ENCODE peak calls at places on chromosomes 5 and 9, in seven cellular contexts. X is heart left ventricle; A is neural progenitor cell; Z is H9; F is A549; T is left ventricle myocardium inferior; G is CD8-positive, alpha-beta memory T cell. H is an unnamed sample.

GRCh38 chr5:87705876-87706275 is 293.1 kb upstream of the CCNH start:
- DNase-seq in X (no peak), A (no peak), Z (no peak), F (no peak), T (no peak), G (no peak), H (no peak)

GRCh38 chr9:134276463-134277245 is 49.6 kb upstream of the RXRA start:
- DNase-seq in X (no peak), A (peak; percentile 33), Z (no peak), F (no peak), T (no peak), G (no peak), H (no peak)

GRCh38 chr9:124355032-124355940 is 60.0 kb downstream of the PSMB7 start:
- DNase-seq in X (no peak), A (no peak), Z (no peak), F (no peak), T (no peak), G (no peak), H (no peak)

GRCh38 chr9:138123086-138123485 is 245.5 kb downstream of the CACNA1B start:
- DNase-seq in X (no peak), A (no peak), Z (no peak), F (no peak), T (no peak), G (no peak), H (no peak)

GRCh38 chr5:179885491-179886090 is 22.1 kb downstream of the TBC1D9B start:
- DNase-seq in X (peak; percentile 13), A (no peak), Z (no peak), F (no peak), T (no peak), G (no peak), H (no peak)

GRCh38 chr5:180470966-180471582 is 23.1 kb upstream of the CNOT6 start:
- DNase-seq in X (peak; percentile 46), A (peak; percentile 78), Z (peak; percentile 74), F (peak; percentile 70), T (peak; percentile 32), G (peak; percentile 76), H (no peak)

GRCh38 chr5:1104327-1105006 is 7.4 kb downstream of the SLC12A7 start:
- DNase-seq in X (no peak), A (no peak), Z (no peak), F (no peak), T (no peak), G (no peak), H (no peak)

GRCh38 chr5:31382051-31382878 is 149.6 kb downstream of the DROSHA start:
- DNase-seq in X (no peak), A (peak; percentile 68), Z (no peak), F (no peak), T (no peak), G (no peak), H (no peak)

GRCh38 chr5:68529581-68529980 is 314.0 kb downstream of the PIK3R1 start:
- DNase-seq in X (no peak), A (no peak), Z (no peak), F (no peak), T (no peak), G (no peak), H (no peak)

GRCh38 chr9:97809666-97810344 is 43.2 kb upstream of the FOXE1 start:
- DNase-seq in X (no peak), A (peak; percentile 46), Z (peak; percentile 51), F (no peak), T (no peak), G (no peak), H (no peak)

GRCh38 chr9:137460363-137461315 is 1.5 kb upstream of the NSMF start:
- DNase-seq in X (peak; percentile 32), A (no peak), Z (peak; percentile 28), F (no peak), T (no peak), G (peak; percentile 51), H (no peak)

GRCh38 chr5:34944044-34944443 is 14.7 kb downstream of the DNAJC21 start:
- DNase-seq in X (no peak), A (no peak), Z (no peak), F (no peak), T (no peak), G (no peak), H (no peak)

GRCh38 chr9:77523891-77524290 is 124.2 kb downstream of the GNA14 start:
- DNase-seq in X (no peak), A (no peak), Z (no peak), F (peak; percentile 36), T (no peak), G (no peak), H (no peak)

GRCh38 chr5:118723021-118723338 is 265.4 kb downstream of the DTWD2 start:
- DNase-seq in X (no peak), A (no peak), Z (no peak), F (no peak), T (no peak), G (no peak), H (no peak)

GRCh38 chr9:88645869-88646204 is 110.9 kb downstream of the NXNL2 start:
- DNase-seq in X (no peak), A (no peak), Z (no peak), F (no peak), T (no peak), G (no peak), H (no peak)

GRCh38 chr9:4855861-4856260 is 63.1 kb downstream of the RCL1 start:
- DNase-seq in X (no peak), A (no peak), Z (no peak), F (no peak), T (no peak), G (no peak), H (no peak)

GRCh38 chr9:136960212-136960937 is 8.3 kb downstream of the LCN12 start:
- DNase-seq in X (no peak), A (no peak), Z (no peak), F (no peak), T (no peak), G (peak; percentile 73), H (no peak)

GRCh38 chr5:124580925-124581821 is 165.3 kb downstream of the ZNF608 start:
- DNase-seq in X (no peak), A (peak; percentile 91), Z (peak; percentile 96), F (no peak), T (no peak), G (no peak), H (no peak)

GRCh38 chr5:44911501-44911900 is 102.8 kb downstream of the MRPS30 start:
- DNase-seq in X (no peak), A (peak; percentile 39), Z (peak; percentile 38), F (no peak), T (no peak), G (no peak), H (no peak)

GRCh38 chr5:91384671-91385430 is 1.7 kb upstream of the ARRDC3 start:
- DNase-seq in X (no peak), A (peak; percentile 88), Z (no peak), F (peak; percentile 92), T (no peak), G (peak; percentile 62), H (peak; percentile 56)

GRCh38 chr9:92360083-92360482 is 34.3 kb downstream of the CENPP start:
- DNase-seq in X (no peak), A (no peak), Z (no peak), F (no peak), T (no peak), G (no peak), H (no peak)

GRCh38 chr5:169960659-169961058 is 19.6 kb downstream of the INSYN2B start:
- DNase-seq in X (no peak), A (no peak), Z (no peak), F (no peak), T (no peak), G (no peak), H (no peak)

GRCh38 chr9:131732061-131732526 is 7.8 kb downstream of the RAPGEF1 start:
- DNase-seq in X (no peak), A (no peak), Z (no peak), F (no peak), T (no peak), G (no peak), H (peak; percentile 75)
- H3K27ac ChIP-seq in X (peak overlapping the region; percentile 22), A (no peak overlapping the region), Z (no peak overlapping the region), F (no peak overlapping the region), T (peak overlapping the region; percentile 94), G (peak overlapping the region; percentile 46), H (peak overlapping the region; percentile 79)

DNA sequence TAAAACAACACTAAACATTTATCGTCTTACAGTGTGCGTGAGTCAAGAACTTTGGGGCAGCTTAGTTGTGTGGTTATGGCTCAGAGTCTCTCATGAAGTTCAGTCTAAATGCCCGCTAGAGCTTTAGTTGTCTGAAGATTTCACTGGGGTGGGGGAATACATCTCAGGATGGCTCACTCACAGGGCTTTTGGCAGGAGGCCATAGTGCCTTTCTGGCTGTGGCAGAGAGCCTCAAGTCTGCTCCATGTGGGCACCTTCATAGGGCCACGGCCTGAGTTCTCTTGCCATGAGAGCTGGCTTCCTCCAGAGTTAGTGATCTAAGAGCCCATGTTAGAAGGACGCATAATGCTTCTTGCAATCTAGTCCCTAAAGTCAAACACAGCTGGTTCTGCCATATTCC is 258.8 kb upstream of the NUDT12 start:
- DNase-seq in X (no peak), A (no peak), Z (no peak), F (no peak), T (no peak), G (no peak), H (no peak)
- H3K27ac ChIP-seq in X (no peak overlapping the region), A (no peak overlapping the region), Z (no peak overlapping the region), F (no peak overlapping the region), T (no peak overlapping the region), G (no peak overlapping the region), H (no peak overlapping the region)

DNA sequence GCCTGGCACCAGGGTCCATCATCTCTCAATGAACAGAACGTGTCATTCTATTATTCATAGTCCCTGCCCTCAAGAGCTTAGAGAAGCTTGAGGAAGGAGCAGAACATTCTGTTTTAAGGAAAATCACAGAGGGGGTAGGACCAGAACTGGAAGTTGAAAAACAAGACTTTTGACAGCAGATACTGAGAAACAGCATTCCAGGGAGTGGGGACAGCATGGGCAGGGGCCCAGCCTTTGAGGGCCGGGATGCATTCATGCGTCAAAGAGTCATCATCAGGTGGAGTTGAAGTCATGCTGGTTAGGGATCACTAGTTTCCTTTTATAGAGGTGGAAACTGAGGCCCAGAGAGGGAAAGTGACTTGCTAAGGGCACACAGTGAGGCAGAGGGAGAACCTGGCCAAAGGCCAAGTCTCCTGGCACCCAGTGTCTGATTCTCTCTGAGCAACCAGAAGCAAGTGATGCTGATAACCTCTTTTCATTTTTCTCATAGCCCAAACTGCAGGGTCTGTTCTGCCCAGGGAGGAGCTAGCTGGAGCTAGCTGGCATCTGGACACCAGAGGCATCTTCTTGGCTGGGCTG is 41.5 kb upstream of the STXBP1 start:
- DNase-seq in X (no peak), A (no peak), Z (no peak), F (no peak), T (no peak), G (no peak), H (no peak)
- H3K27ac ChIP-seq in X (peak overlapping the region; percentile 87), A (no peak overlapping the region), Z (no peak overlapping the region), F (peak overlapping the region; percentile 100), T (peak overlapping the region; percentile 95), G (no peak overlapping the region), H (peak overlapping the region; percentile 98)

DNA sequence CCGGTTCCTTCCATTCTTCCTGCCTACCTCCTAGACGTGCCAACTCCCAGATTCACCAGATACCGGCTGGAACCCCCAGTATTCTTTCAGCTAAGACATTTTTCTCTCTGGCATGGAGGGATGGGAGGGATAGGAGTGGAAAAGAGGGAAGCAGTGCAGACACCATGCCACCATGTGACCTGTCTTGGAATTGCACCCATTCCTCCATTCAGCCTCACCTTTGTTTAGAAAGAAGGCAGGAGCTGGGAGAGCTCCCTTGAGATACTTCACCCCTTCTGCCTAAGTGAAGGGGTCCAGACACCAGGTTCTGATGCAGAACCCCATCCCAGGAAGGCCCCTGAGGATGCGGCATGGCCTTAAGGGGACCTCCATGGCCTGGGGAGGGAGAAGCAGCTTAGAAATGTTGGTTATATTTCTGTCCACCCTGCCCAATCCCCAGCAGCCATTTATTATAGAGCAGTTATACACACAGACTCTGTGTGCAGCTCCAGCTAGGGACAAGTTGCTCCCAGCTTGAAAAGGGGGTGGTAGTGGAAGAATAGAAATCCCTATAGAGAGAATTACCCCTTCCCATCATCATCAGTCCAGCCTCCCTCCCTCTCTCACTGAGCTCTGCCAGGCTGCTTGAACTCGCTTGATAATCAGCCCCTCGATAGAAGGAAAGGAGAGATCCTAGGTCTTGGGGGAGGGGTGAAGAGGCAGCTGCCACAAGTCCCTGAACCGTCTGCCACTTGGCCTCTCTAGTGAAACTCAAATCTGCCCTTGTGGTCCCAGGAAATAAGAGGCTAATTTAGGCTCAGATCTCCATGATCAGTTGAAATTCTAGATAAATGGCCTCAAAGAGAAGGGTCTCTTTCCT is 5.1 kb downstream of the DNAJB5 start:
- DNase-seq in X (no peak), A (peak; percentile 66), Z (peak; percentile 67), F (peak; percentile 58), T (no peak), G (no peak), H (no peak)
- H3K27ac ChIP-seq in X (peak overlapping the region; percentile 97), A (no peak overlapping the region), Z (no peak overlapping the region), F (no peak overlapping the region), T (peak overlapping the region; percentile 96), G (no peak overlapping the region), H (peak overlapping the region; percentile 86)

H was measured in epithelial cell of prostate.